ENCODE peak calls at places on chromosomes 13 and 19, in six cellular contexts. V is colonic mucosa, K is hepatocyte, B is IMR-90, T is right atrium auricular region, Z is fibroblast of lung. P is an unnamed sample.

GRCh38 chr13:28012383-28012782 is 23.9 kb upstream of the URAD start:
- DNase-seq in V (no peak), B (peak; percentile 59), T (no peak), Z (no peak), K (no peak), P (peak; percentile 58)

GRCh38 chr13:30978981-30979956 is 46.8 kb downstream of the TEX26 start:
- DNase-seq in V (peak; percentile 38), B (no peak), K (peak; percentile 30), T (no peak), Z (no peak), P (peak; percentile 29)

GRCh38 chr13:36148436-36148835 is 17.3 kb upstream of the DCLK1 start:
- DNase-seq in K (no peak), T (no peak), V (no peak), Z (no peak), B (no peak), P (no peak)

GRCh38 chr13:45799451-45799850 is 52.1 kb downstream of the SIAH3 start:
- DNase-seq in K (no peak), Z (no peak), B (no peak), V (no peak), T (peak; percentile 40), P (no peak)

GRCh38 chr13:113555141-113555540 is 29.4 kb upstream of the TFDP1 start:
- DNase-seq in T (peak; percentile 47), K (no peak), Z (no peak), V (peak; percentile 9), B (no peak), P (no peak)

GRCh38 chr19:9819590-9819898 is 665 bp upstream of the FBXL12 start:
- DNase-seq in T (no peak), B (no peak), V (no peak), K (no peak), Z (no peak), P (no peak)

GRCh38 chr13:36193151-36193855 is 21.1 kb downstream of the SOHLH2 start:
- DNase-seq in Z (peak; percentile 16), B (no peak), V (no peak), T (no peak), K (no peak), P (peak; percentile 50)

GRCh38 chr19:36918090-36918489 is 2.0 kb downstream of the ZNF568 start:
- DNase-seq in V (no peak), T (no peak), K (no peak), Z (no peak), B (no peak), P (no peak)

GRCh38 chr19:38737297-38737865 is 6.9 kb downstream of the CAPN12 start:
- DNase-seq in B (no peak), V (no peak), K (peak; percentile 13), Z (no peak), T (no peak), P (no peak)

GRCh38 chr19:12156254-12157058 is at the start of gene ZNF625:
- DNase-seq in K (peak; percentile 92), T (peak; percentile 91), Z (peak; percentile 87), B (peak; percentile 87), V (peak; percentile 92), P (peak; percentile 88)

GRCh38 chr13:42486711-42487198 is 87.2 kb upstream of the TNFSF11 start:
- DNase-seq in Z (peak; percentile 97), K (no peak), V (no peak), B (peak; percentile 71), T (no peak), P (peak; percentile 92)

GRCh38 chr19:35045667-35046300 is 4.3 kb downstream of the HPN start:
- DNase-seq in Z (peak; percentile 26), T (no peak), K (peak; percentile 19), B (peak; percentile 28), V (no peak), P (peak; percentile 39)

GRCh38 chr13:81745391-81745790 is 1404.5 kb upstream of the SPRY2 start:
- DNase-seq in B (no peak), Z (no peak), K (no peak), V (no peak), T (no peak), P (no peak)

GRCh38 chr13:60759499-60759898 is 362.5 kb downstream of the TDRD3 start:
- DNase-seq in K (no peak), T (no peak), B (no peak), Z (no peak), V (peak; percentile 18), P (peak; percentile 75)

GRCh38 chr13:113562085-113562749 is 22.3 kb upstream of the TFDP1 start:
- DNase-seq in T (peak; percentile 62), V (peak; percentile 61), B (peak; percentile 76), K (peak; percentile 85), Z (peak; percentile 73), P (peak; percentile 57)

GRCh38 chr19:29623726-29624488 is 17.8 kb downstream of the POP4 start:
- DNase-seq in B (no peak), K (no peak), V (no peak), Z (no peak), T (no peak), P (no peak)

GRCh38 chr19:45569619-45570421 is 14.8 kb downstream of the OPA3 start:
- DNase-seq in K (peak; percentile 48), T (no peak), Z (peak; percentile 38), B (no peak), V (peak; percentile 80), P (peak; percentile 54)

GRCh38 chr13:75847588-75847987 is 211.5 kb downstream of the LMO7 start:
- DNase-seq in K (no peak), B (no peak), T (no peak), V (no peak), Z (no peak), P (no peak)

GRCh38 chr19:14553939-14554243 is 18.0 kb downstream of the NDUFB7 start:
- DNase-seq in T (no peak), K (no peak), V (no peak), B (no peak), Z (no peak), P (no peak)

GRCh38 chr13:93227906-93228801 is 1.5 kb downstream of the GPC6 start:
- DNase-seq in T (peak; percentile 74), V (peak; percentile 34), K (peak; percentile 90), Z (peak; percentile 91), B (peak; percentile 87), P (peak; percentile 88)
- TF ChIP-seq CTCF in T (no peak), V (no peak), K (peak; percentile 57), Z (peak; percentile 39), B (peak; percentile 63), P (peak; percentile 55)

GRCh38 chr19:7867092-7867844 is 6.9 kb downstream of the PRR36 start:
- DNase-seq in B (no peak), V (no peak), K (no peak), T (no peak), Z (no peak), P (no peak)

GRCh38 chr19:7869453-7869909 is 4.7 kb downstream of the PRR36 start:
- DNase-seq in T (no peak), B (peak; percentile 28), K (peak; percentile 87), Z (peak; percentile 25), V (peak; percentile 82), P (peak; percentile 85)

GRCh38 chr19:7869910-7870511 is 4.2 kb downstream of the PRR36 start:
- DNase-seq in K (no peak), V (peak; percentile 62), T (no peak), B (peak; percentile 8), Z (no peak), P (peak; percentile 59)

GRCh38 chr19:7868326-7868670 is 5.9 kb downstream of the PRR36 start:
- DNase-seq in K (no peak), V (no peak), Z (no peak), B (no peak), T (no peak), P (peak; percentile 34)

DNA sequence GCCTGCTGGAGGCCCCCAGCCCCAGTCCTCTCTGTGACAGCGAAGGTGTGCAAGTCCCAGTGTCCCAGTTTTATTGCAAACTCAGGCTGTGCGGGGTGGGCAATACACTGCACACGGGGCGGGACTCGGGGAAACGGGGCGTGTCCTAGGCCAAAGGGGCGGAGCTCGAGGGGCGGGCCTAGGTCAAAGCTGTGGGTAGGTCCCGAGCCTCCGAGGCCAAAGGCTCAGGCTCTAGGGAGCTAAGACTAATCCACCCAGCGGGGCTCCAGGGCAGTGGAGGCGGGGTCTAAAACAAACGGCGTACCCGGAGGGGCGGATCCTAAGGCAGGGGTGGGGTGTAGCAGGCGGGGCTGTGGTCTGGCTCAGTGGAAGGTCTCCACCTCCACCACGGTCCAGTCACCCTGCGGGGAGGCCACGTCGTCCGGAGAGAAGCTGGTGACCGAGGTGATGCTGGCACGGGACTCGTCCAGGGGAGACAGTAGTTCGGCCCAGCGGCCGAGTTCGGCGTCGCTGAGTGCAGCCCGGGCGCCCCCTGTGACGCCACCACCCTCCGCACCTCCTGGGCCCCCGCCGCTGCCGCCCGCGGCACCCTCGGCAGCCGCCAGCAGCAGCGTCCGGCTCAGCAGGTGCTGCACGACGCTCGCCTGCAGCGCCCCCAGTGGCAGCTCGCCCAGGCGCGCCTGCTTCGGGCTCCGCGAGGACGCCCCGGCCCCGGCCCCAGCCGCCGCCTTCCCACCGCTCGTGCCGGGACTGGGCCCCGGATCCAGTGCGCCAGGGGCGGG is 5.3 kb downstream of the PRR36 start:
- DNase-seq in B (peak; percentile 44), K (peak; percentile 93), V (peak; percentile 87), Z (peak; percentile 44), T (no peak), P (peak; percentile 82)
- H3K4me3 ChIP-seq in B (peak overlapping the region; percentile 43), K (peak overlapping the region; percentile 33), V (peak overlapping the region; percentile 56), Z (peak overlapping the region; percentile 23), T (peak overlapping the region; percentile 29), P (peak overlapping the region; percentile 46)

DNA sequence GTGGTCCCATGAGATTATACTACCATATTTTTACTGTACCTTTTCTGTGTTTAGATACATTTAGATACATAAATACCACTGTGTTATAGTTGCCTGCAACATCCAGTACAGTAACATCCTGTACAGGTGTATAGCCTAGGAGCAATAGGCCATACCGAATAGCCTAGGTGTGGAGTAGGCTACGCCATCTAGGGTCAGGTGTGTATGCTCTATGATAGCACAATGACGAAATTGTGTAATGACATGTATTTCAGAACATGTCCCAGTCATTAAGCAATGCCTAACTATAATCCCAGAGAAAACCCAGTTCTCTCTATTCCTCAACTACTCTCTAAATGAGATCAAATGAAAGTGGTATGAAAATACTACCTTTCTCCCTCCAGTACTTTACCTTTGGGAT is 3.9 kb downstream of the SLC25A15 start:
- DNase-seq in V (no peak), Z (no peak), K (no peak), B (no peak), T (peak; percentile 7), P (no peak)
- TF ChIP-seq CTCF in V (no peak), Z (no peak), K (no peak), B (no peak), T (no peak), P (no peak)

GRCh38 chr13:33519561-33520479 is 234.3 kb upstream of the STARD13 start:
- DNase-seq in T (no peak), B (peak; percentile 94), Z (peak; percentile 57), V (no peak), K (no peak), P (no peak)

GRCh38 chr13:33520480-33520839 is 234.9 kb upstream of the STARD13 start:
- DNase-seq in K (no peak), Z (no peak), T (no peak), B (no peak), V (no peak), P (no peak)

GRCh38 chr13:33514362-33514761 is 228.8 kb upstream of the STARD13 start:
- DNase-seq in Z (no peak), B (no peak), V (no peak), K (no peak), T (no peak), P (peak; percentile 31)

GRCh38 chr13:33512880-33513554 is 227.5 kb upstream of the STARD13 start:
- DNase-seq in K (no peak), T (no peak), Z (peak; percentile 54), B (peak; percentile 62), V (no peak), P (no peak)

DNA sequence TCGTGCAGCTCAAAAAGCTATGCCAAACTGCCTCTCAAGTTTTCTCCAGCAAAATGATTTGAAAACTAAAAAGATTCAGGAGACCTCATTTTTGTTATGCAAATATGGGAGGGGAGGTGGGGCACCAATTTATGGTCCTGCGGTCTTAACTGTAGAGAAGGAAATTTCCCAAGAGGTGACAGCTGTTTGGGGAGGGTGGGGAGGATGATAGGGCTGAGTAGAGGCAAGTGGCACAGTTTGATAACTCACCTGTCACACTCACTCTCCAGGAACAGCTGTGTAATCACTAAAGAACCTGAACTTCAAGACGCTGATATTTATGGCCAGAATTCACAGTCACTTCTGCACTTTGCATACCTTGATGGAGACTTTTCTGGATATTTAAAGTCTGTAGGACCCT is 232.9 kb upstream of the STARD13 start:
- DNase-seq in V (no peak), Z (no peak), T (no peak), B (no peak), K (no peak), P (no peak)
- H3K4me3 ChIP-seq in V (no peak overlapping the region), Z (no peak overlapping the region), T (no peak overlapping the region), B (no peak overlapping the region), K (no peak overlapping the region), P (no peak overlapping the region)

P was measured in epithelial cell of esophagus.